ENCODE peak calls at places on chromosome X, in five cellular contexts. V is cardiac septum; D is M059J; M is stimulated activated CD4-positive, alpha-beta T cell treated with anti-CD3 and anti-CD28 coated beads, TNF-alpha, amount 100 ng/mL, for 48 hours; J is SK-MEL-5. Z is an unnamed sample.

GRCh38 chrX:118049713-118050112 is 66.9 kb downstream of the KLHL13 start:
- DNase-seq in V (no peak), D (no peak), M (no peak), J (no peak), Z (no peak)

GRCh38 chrX:20011608-20012007 is 20.7 kb upstream of the BCLAF3 start:
- DNase-seq in V (no peak), D (no peak), M (no peak), J (no peak), Z (no peak)

GRCh38 chrX:50818986-50819385 is 5.0 kb upstream of the SHROOM4 start:
- DNase-seq in V (no peak), D (no peak), M (no peak), J (no peak), Z (no peak)

GRCh38 chrX:48896611-48897011 is 957 bp downstream of the TIMM17B start:
- DNase-seq in V (no peak), D (peak), M (no peak), J (peak), Z (no peak)

GRCh38 chrX:46016296-46016695 is 528.9 kb downstream of the ZNF674 start:
- DNase-seq in V (no peak), D (no peak), M (no peak), J (no peak), Z (no peak)

GRCh38 chrX:81378550-81378949 is 176.6 kb downstream of the SH3BGRL start:
- DNase-seq in V (no peak), D (no peak), M (no peak), J (no peak), Z (no peak)

GRCh38 chrX:112830540-112830939 is 10.1 kb downstream of the AMOT start:
- DNase-seq in V (no peak), D (no peak), M (no peak), J (no peak), Z (no peak)

GRCh38 chrX:22538581-22538980 is 265.9 kb downstream of the CBLL2 start:
- DNase-seq in V (no peak), D (no peak), M (no peak), J (no peak), Z (no peak)

GRCh38 chrX:49040376-49040955 is 2.7 kb downstream of the TFE3 start:
- DNase-seq in V (no peak), D (peak), M (no peak), J (no peak), Z (no peak)

GRCh38 chrX:148893395-148893794 is 393.0 kb downstream of the AFF2 start:
- DNase-seq in V (no peak), D (no peak), M (no peak), J (no peak), Z (no peak)

GRCh38 chrX:17247144-17247543 is 127.9 kb upstream of the NHS start:
- DNase-seq in V (no peak), D (peak), M (no peak), J (peak), Z (no peak)

GRCh38 chrX:129925305-129926092 is 19.5 kb downstream of the UTP14A start:
- DNase-seq in V (peak), D (peak), M (peak), J (peak), Z (no peak)